ENCODE peak calls at places on chromosomes 16 and 17, in eight cellular contexts. One of them, this sample, is unnamed.

GRCh38 chr16:1983544-1984346 is at the start of gene GFER:
- DNase-seq in GM12891: peak
- DNase-seq in stomach: peak
- DNase-seq in transverse colon: peak
- DNase-seq in heart left ventricle: peak
- DNase-seq in body of pancreas: peak
- DNase-seq in tibial nerve: peak
- DNase-seq in IMR-90: peak
- DNase-seq in this sample: peak

GRCh38 chr16:35391328-35391727 is 1931.9 kb downstream of the TP53TG3F start:
- DNase-seq in tibial nerve: no peak
- DNase-seq in GM12891: no peak
- DNase-seq in body of pancreas: peak
- DNase-seq in transverse colon: no peak
- DNase-seq in heart left ventricle: no peak
- DNase-seq in IMR-90: peak
- DNase-seq in stomach: no peak
- DNase-seq in this sample: peak

GRCh38 chr16:86757704-86758040 is 179.3 kb downstream of the FOXL1 start:
- DNase-seq in GM12891: no peak
- DNase-seq in body of pancreas: no peak
- DNase-seq in IMR-90: no peak
- DNase-seq in stomach: no peak
- DNase-seq in transverse colon: no peak
- DNase-seq in tibial nerve: no peak
- DNase-seq in heart left ventricle: no peak
- DNase-seq in this sample: no peak

GRCh38 chr16:86827521-86827920 is 249.2 kb downstream of the FOXL1 start:
- DNase-seq in GM12891: no peak
- DNase-seq in transverse colon: no peak
- DNase-seq in body of pancreas: no peak
- DNase-seq in tibial nerve: no peak
- DNase-seq in IMR-90: no peak
- DNase-seq in stomach: no peak
- DNase-seq in heart left ventricle: no peak
- DNase-seq in this sample: no peak

GRCh38 chr16:83420206-83420760 is 387.5 kb upstream of the HSBP1 start:
- DNase-seq in transverse colon: no peak
- DNase-seq in body of pancreas: no peak
- DNase-seq in heart left ventricle: no peak
- DNase-seq in tibial nerve: no peak
- DNase-seq in GM12891: no peak
- DNase-seq in IMR-90: peak
- DNase-seq in stomach: no peak
- DNase-seq in this sample: no peak

GRCh38 chr16:58306327-58306726 is 11.5 kb upstream of the PRSS54 start:
- DNase-seq in transverse colon: peak
- DNase-seq in tibial nerve: no peak
- DNase-seq in stomach: peak
- DNase-seq in body of pancreas: peak
- DNase-seq in GM12891: no peak
- DNase-seq in IMR-90: peak
- DNase-seq in heart left ventricle: no peak
- DNase-seq in this sample: peak

GRCh38 chr16:53355064-53355463 is 79.2 kb upstream of the RBL2 start:
- DNase-seq in heart left ventricle: no peak
- DNase-seq in IMR-90: no peak
- DNase-seq in transverse colon: no peak
- DNase-seq in stomach: no peak
- DNase-seq in tibial nerve: no peak
- DNase-seq in body of pancreas: no peak
- DNase-seq in GM12891: no peak
- DNase-seq in this sample: no peak

GRCh38 chr16:73125860-73126259 is 77.9 kb upstream of the ZFHX3 start:
- DNase-seq in stomach: no peak
- DNase-seq in heart left ventricle: no peak
- DNase-seq in tibial nerve: no peak
- DNase-seq in IMR-90: peak
- DNase-seq in GM12891: no peak
- DNase-seq in body of pancreas: no peak
- DNase-seq in transverse colon: no peak
- DNase-seq in this sample: no peak

GRCh38 chr17:78572277-78573205 is 4.7 kb downstream of the DNAH17 start:
- DNase-seq in tibial nerve: no peak
- DNase-seq in transverse colon: no peak
- DNase-seq in heart left ventricle: no peak
- DNase-seq in body of pancreas: no peak
- DNase-seq in GM12891: no peak
- DNase-seq in IMR-90: no peak
- DNase-seq in stomach: no peak
- DNase-seq in this sample: no peak

GRCh38 chr16:87560428-87561199 is 41.7 kb upstream of the JPH3 start:
- DNase-seq in stomach: peak
- DNase-seq in transverse colon: peak
- DNase-seq in GM12891: peak
- DNase-seq in IMR-90: no peak
- DNase-seq in heart left ventricle: peak
- DNase-seq in tibial nerve: no peak
- DNase-seq in body of pancreas: peak
- DNase-seq in this sample: peak

GRCh38 chr17:82239926-82240505 is 11.2 kb downstream of the SLC16A3 start:
- DNase-seq in GM12891: no peak
- DNase-seq in transverse colon: no peak
- DNase-seq in stomach: no peak
- DNase-seq in tibial nerve: no peak
- DNase-seq in heart left ventricle: no peak
- DNase-seq in IMR-90: no peak
- DNase-seq in body of pancreas: peak
- DNase-seq in this sample: peak

GRCh38 chr17:82380860-82381702 is 9.5 kb downstream of the UTS2R start:
- DNase-seq in heart left ventricle: no peak
- DNase-seq in tibial nerve: no peak
- DNase-seq in body of pancreas: no peak
- DNase-seq in GM12891: no peak
- DNase-seq in transverse colon: no peak
- DNase-seq in IMR-90: peak
- DNase-seq in stomach: no peak
- DNase-seq in this sample: no peak

GRCh38 chr16:9381908-9382307 is 290.5 kb downstream of the HAPSTR1 start:
- DNase-seq in GM12891: no peak
- DNase-seq in transverse colon: no peak
- DNase-seq in tibial nerve: no peak
- DNase-seq in heart left ventricle: no peak
- DNase-seq in body of pancreas: no peak
- DNase-seq in stomach: no peak
- DNase-seq in IMR-90: no peak
- DNase-seq in this sample: no peak

GRCh38 chr16:278863-279366 is 1.5 kb upstream of the ARHGDIG start:
- DNase-seq in IMR-90: peak
- DNase-seq in GM12891: peak
- DNase-seq in heart left ventricle: no peak
- DNase-seq in tibial nerve: no peak
- DNase-seq in stomach: peak
- DNase-seq in transverse colon: no peak
- DNase-seq in body of pancreas: peak
- DNase-seq in this sample: no peak

GRCh38 chr17:69574257-69575197 is 160.0 kb downstream of the MAP2K6 start:
- DNase-seq in heart left ventricle: no peak
- DNase-seq in tibial nerve: no peak
- DNase-seq in transverse colon: no peak
- DNase-seq in GM12891: no peak
- DNase-seq in IMR-90: peak
- DNase-seq in body of pancreas: no peak
- DNase-seq in stomach: no peak
- DNase-seq in this sample: no peak

GRCh38 chr17:3695723-3696411 is at the start of gene P2RX5:
- DNase-seq in body of pancreas: peak
- DNase-seq in heart left ventricle: no peak
- DNase-seq in stomach: no peak
- DNase-seq in GM12891: no peak
- DNase-seq in IMR-90: no peak
- DNase-seq in transverse colon: peak
- DNase-seq in tibial nerve: no peak
- DNase-seq in this sample: no peak

GRCh38 chr16:55912022-55912421 is 36.8 kb upstream of the CES5A start:
- DNase-seq in body of pancreas: peak
- DNase-seq in heart left ventricle: peak
- DNase-seq in tibial nerve: no peak
- DNase-seq in GM12891: no peak
- DNase-seq in stomach: no peak
- DNase-seq in transverse colon: no peak
- DNase-seq in IMR-90: no peak
- DNase-seq in this sample: no peak

GRCh38 chr16:10878328-10878643 is 1.3 kb downstream of the CIITA start:
- DNase-seq in tibial nerve: no peak
- DNase-seq in body of pancreas: no peak
- DNase-seq in transverse colon: no peak
- DNase-seq in GM12891: no peak
- DNase-seq in IMR-90: no peak
- DNase-seq in heart left ventricle: no peak
- DNase-seq in stomach: no peak
- DNase-seq in this sample: no peak

GRCh38 chr17:7711356-7711755 is 6.2 kb upstream of the DNAH2 start:
- DNase-seq in GM12891: no peak
- DNase-seq in body of pancreas: no peak
- DNase-seq in transverse colon: no peak
- DNase-seq in IMR-90: no peak
- DNase-seq in heart left ventricle: no peak
- DNase-seq in stomach: no peak
- DNase-seq in tibial nerve: no peak
- DNase-seq in this sample: no peak

GRCh38 chr16:23121024-23121423 is 28.2 kb downstream of the USP31 start:
- DNase-seq in GM12891: no peak
- DNase-seq in IMR-90: no peak
- DNase-seq in body of pancreas: no peak
- DNase-seq in tibial nerve: no peak
- DNase-seq in heart left ventricle: no peak
- DNase-seq in stomach: no peak
- DNase-seq in transverse colon: no peak
- DNase-seq in this sample: no peak

GRCh38 chr17:28720247-28720996 is 637 bp downstream of the RPL23A start:
- DNase-seq in heart left ventricle: no peak
- DNase-seq in IMR-90: no peak
- DNase-seq in body of pancreas: no peak
- DNase-seq in GM12891: no peak
- DNase-seq in transverse colon: no peak
- DNase-seq in stomach: no peak
- DNase-seq in tibial nerve: no peak
- DNase-seq in this sample: no peak

GRCh38 chr17:2393954-2394749 is 6.7 kb downstream of the MNT start:
- DNase-seq in GM12891: no peak
- DNase-seq in tibial nerve: no peak
- DNase-seq in heart left ventricle: no peak
- DNase-seq in body of pancreas: no peak
- DNase-seq in stomach: no peak
- DNase-seq in IMR-90: no peak
- DNase-seq in transverse colon: peak
- DNase-seq in this sample: no peak
- TF ChIP-seq POLR2A in GM12891: no peak
- TF ChIP-seq POLR2A in tibial nerve: no peak
- TF ChIP-seq POLR2A in heart left ventricle: no peak
- TF ChIP-seq POLR2A in body of pancreas: no peak
- TF ChIP-seq POLR2A in stomach: no peak
- TF ChIP-seq POLR2A in IMR-90: peak
- TF ChIP-seq POLR2A in transverse colon: no peak
- TF ChIP-seq POLR2A in this sample: no peak

DNA sequence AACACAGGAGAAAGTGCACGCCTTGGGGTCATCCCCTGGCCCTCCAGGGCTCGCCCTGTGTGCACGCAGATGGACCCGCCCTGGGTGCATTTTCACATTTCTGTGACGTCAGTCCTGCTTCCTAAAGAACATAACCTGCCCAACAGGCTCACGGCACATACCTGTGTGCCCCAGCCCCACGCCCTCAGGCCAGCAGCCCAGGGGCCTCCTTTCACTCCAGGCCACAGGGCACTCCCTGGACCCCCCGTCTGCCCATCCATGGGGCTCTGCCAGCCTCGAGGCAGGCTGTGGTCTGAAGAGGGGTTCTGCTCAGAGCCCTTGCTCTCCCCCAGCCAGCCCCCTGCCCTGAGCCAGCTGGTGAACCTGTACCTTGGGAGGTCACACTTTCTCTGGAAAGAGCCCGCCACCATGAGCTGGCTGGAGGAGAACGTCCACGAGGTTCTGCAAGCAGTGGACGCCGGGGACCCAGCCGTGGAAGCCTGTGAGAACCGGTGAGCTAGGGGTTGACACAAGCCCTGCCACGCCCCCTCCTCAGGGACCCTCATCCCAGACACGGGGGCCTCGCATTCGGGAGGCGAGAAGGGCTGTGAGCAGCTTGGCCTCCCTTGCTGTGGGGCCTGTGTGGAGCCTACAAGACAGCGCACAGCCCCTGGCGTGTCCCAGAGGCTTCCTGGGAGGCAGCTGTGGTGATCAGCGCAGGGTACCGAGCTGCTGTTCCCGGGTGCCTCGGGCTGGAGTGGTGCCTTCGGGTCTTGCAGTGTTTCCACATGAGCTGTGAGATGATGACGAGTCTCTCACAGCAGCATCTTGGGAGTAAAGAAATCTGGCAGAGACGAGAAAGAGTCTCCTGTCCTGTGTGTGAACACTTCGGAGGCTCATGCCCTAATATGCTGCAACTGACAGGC is 13.8 kb upstream of the MC1R start:
- DNase-seq in GM12891: no peak
- DNase-seq in transverse colon: no peak
- DNase-seq in stomach: no peak
- DNase-seq in tibial nerve: no peak
- DNase-seq in body of pancreas: no peak
- DNase-seq in IMR-90: no peak
- DNase-seq in heart left ventricle: no peak
- DNase-seq in this sample: no peak
- TF ChIP-seq POLR2A in GM12891: no peak
- TF ChIP-seq POLR2A in transverse colon: no peak
- TF ChIP-seq POLR2A in stomach: no peak
- TF ChIP-seq POLR2A in tibial nerve: no peak
- TF ChIP-seq POLR2A in body of pancreas: no peak
- TF ChIP-seq POLR2A in IMR-90: no peak
- TF ChIP-seq POLR2A in heart left ventricle: no peak
- TF ChIP-seq POLR2A in this sample: no peak

GRCh38 chr17:48597775-48598631 is 4.4 kb upstream of the HOXB5 start:
- DNase-seq in tibial nerve: no peak
- DNase-seq in heart left ventricle: no peak
- DNase-seq in IMR-90: peak
- DNase-seq in body of pancreas: peak
- DNase-seq in stomach: peak
- DNase-seq in GM12891: peak
- DNase-seq in transverse colon: peak
- DNase-seq in this sample: no peak
- TF ChIP-seq POLR2A in tibial nerve: no peak
- TF ChIP-seq POLR2A in heart left ventricle: peak
- TF ChIP-seq POLR2A in IMR-90: peak
- TF ChIP-seq POLR2A in body of pancreas: peak
- TF ChIP-seq POLR2A in stomach: no peak
- TF ChIP-seq POLR2A in GM12891: no peak
- TF ChIP-seq POLR2A in transverse colon: peak
- TF ChIP-seq POLR2A in this sample: no peak

DNA sequence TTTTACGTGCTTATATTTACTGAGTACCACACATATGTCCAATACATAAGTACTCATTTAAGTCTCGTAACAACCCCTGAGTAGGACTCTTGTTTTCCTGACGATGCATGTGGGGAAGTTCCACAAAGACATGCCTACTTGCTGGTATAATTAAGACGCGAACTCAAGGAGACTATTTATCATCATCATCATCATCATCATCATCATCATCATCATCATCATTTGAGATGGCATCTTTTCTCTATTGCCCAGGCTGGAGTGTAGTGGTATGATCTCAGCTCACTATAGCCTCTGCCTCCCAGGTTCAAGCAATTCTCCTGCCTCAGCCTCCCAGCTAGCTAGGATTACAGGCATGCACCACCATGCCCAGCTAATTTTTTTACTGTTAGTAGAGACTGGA is 809.9 kb upstream of the EEF2KMT start:
- DNase-seq in stomach: no peak
- DNase-seq in heart left ventricle: no peak
- DNase-seq in body of pancreas: no peak
- DNase-seq in transverse colon: no peak
- DNase-seq in GM12891: no peak
- DNase-seq in tibial nerve: no peak
- DNase-seq in IMR-90: no peak
- DNase-seq in this sample: no peak
- TF ChIP-seq POLR2A in stomach: no peak
- TF ChIP-seq POLR2A in heart left ventricle: no peak
- TF ChIP-seq POLR2A in body of pancreas: no peak
- TF ChIP-seq POLR2A in transverse colon: no peak
- TF ChIP-seq POLR2A in GM12891: no peak
- TF ChIP-seq POLR2A in tibial nerve: no peak
- TF ChIP-seq POLR2A in IMR-90: no peak
- TF ChIP-seq POLR2A in this sample: no peak